ENCODE peak calls at places on chromosome 19, in five cellular contexts. T, Q, Z, A and G are unnamed samples. For H3K27me3, the result is how much of the 10 kb centered on the place peaks cover.

GRCh38 chr19:47703301-47703700 is 9.9 kb upstream of the EHD2 start:
- DNase-seq in A (no peak), T (no peak), Z (no peak), Q (no peak), G (no peak)

GRCh38 chr19:4582112-4582553 is 22.6 kb upstream of the SEMA6B start:
- DNase-seq in Q (no peak), Z (peak), A (no peak), T (no peak), G (no peak)

GRCh38 chr19:41426952-41427646 is at the start of gene B3GNT8:
- DNase-seq in Z (peak), Q (peak), A (peak), T (peak), G (peak)

GRCh38 chr19:18006895-18007604 is 920 bp upstream of the ARRDC2 start:
- DNase-seq in Q (no peak), T (peak), Z (peak), A (peak), G (peak)

GRCh38 chr19:5178051-5178450 is 162.6 kb downstream of the PTPRS start:
- DNase-seq in Z (no peak), T (no peak), Q (no peak), A (no peak), G (no peak)

GRCh38 chr19:42555317-42555716 is 27.0 kb upstream of the CEACAM1 start:
- DNase-seq in Z (no peak), Q (no peak), A (no peak), T (no peak), G (no peak)

GRCh38 chr19:12648088-12648487 is 18.5 kb downstream of the MAN2B1 start:
- DNase-seq in A (no peak), T (no peak), Z (no peak), Q (no peak), G (no peak)

GRCh38 chr19:58366576-58367430 is 4.3 kb upstream of the ZNF497 start:
- DNase-seq in A (no peak), Q (no peak), T (no peak), Z (no peak), G (no peak)

GRCh38 chr19:53103903-53104203 is 631 bp upstream of the ZNF160 start:
- DNase-seq in A (no peak), Z (no peak), Q (no peak), T (no peak), G (no peak)

GRCh38 chr19:18768046-18768771 is 22.9 kb downstream of the COMP start:
- DNase-seq in T (peak), Q (no peak), Z (no peak), A (no peak), G (no peak)

GRCh38 chr19:53389591-53390377 is 5.2 kb upstream of the ZNF765 start:
- DNase-seq in Q (no peak), Z (no peak), A (no peak), T (no peak), G (no peak)

GRCh38 chr19:5131031-5131865 is 162.3 kb downstream of the KDM4B start:
- DNase-seq in Q (no peak), T (no peak), Z (no peak), A (peak), G (no peak)

GRCh38 chr19:4390017-4390861 is 10.1 kb downstream of the SH3GL1 start:
- DNase-seq in A (no peak), T (no peak), Z (peak), Q (no peak), G (no peak)

GRCh38 chr19:40806385-40807146 is 7.6 kb downstream of the EGLN2 start:
- DNase-seq in A (peak), T (peak), Q (peak), Z (peak), G (peak)

GRCh38 chr19:34306824-34307223 is 52.5 kb downstream of the GARRE1 start:
- DNase-seq in A (no peak), T (no peak), Q (no peak), Z (no peak), G (no peak)
- H3K27ac ChIP-seq in A (peak), T (no peak), Q (no peak), Z (no peak), G (no peak)

GRCh38 chr19:29537181-29537580 is 11.4 kb downstream of the VSTM2B start:
- DNase-seq in Q (no peak), Z (no peak), T (no peak), A (no peak), G (no peak)
- H3K27me3 ChIP-seq in Q (under half), Z (under half), T (under half), A (under half), G (under half)

DNA sequence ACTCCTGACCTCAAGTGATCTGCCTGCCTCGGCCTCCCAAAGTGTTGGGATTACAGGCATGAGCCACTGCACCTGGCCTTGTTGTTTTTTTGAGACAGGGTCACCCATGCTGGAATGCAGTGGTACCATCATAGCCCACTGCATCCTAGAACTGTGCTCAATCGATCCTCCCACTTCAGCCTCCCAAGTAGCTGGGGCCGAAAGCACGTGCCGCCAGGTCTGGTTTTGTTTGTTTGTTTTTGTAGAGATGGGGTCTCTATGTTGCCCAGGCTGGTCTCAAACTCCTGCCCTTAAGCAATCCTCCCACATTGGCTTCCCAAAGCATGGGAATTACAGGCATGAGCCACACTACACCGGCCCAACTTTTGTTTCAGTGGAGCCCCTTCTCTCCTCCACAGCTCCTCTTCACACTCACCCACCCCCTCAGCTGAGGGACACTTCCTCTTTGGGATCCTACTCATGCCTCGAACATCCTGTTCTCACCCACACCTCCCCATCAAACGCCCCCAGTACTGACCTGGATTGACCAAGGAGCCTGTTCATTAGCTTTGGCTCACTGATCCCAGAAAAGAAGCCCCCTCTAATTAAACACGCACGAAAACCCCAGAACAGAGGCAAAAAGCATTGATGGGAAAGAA is 12.8 kb upstream of the CERS4 start:
- DNase-seq in A (peak), Z (no peak), Q (no peak), T (no peak), G (no peak)
- H3K27ac ChIP-seq in A (no peak), Z (no peak), Q (no peak), T (peak), G (peak)

DNA sequence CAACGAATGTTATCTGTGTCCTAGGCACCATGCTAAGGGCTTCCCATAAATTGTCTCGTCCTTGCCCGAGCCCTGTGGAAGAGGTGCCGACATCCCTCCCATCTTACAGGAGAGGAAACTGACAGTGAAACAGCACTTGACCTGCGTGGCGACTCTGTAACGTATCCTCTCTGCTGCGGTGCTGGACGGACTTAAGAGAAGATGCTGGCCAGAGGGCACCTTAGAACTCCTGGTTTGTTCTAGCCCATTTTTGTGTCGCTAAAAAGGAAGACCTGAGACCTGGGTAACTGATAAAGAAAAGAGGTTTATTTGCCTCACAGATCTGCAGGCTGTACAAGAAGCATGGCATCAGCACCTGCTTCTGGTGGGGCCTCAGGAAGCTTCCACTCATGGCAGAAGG is 68.6 kb downstream of the KCTD15 start:
- DNase-seq in Q (no peak), A (no peak), Z (no peak), T (no peak), G (no peak)
- H3K27me3 ChIP-seq in Q (under half), A (under half), Z (under half), T (under half), G (under half)

DNA sequence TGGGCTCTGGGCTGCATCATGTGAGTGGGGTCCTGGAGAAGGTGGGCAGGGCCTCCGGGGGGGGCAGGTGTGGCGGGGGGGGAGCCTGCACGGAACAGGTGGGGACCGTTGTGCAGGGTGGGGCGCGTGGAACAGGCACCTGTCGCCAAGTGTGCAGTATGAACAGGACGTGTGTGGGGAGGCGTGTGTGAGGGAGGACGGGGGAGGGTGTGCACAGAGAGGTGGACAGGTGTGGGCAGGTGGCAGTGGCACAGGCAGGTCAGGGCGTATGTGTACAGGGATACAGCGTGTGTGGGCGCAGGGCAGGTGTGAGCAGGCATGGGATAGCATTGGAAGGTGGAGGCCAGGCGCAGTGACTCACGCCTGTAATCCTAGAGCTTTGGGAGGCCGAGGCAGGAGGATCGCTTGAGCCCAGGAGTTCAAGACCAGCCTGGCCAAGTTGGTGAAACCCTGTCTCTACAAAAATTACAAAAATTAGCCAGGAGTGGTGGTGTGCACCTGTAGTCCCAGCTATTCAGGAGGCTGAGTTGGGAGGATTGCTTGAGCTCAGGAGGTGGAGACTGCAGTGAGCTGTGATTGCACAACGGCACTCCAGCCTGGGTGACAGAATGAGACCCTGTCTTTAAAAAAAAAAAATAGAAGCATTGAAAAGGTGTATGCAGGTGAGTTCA is 3.2 kb downstream of the PLK5 start:
- DNase-seq in T (no peak), Z (peak), A (no peak), Q (no peak), G (no peak)
- H3K27ac ChIP-seq in T (no peak), Z (no peak), A (no peak), Q (no peak), G (no peak)